ENCODE peak calls at places on chromosome 6, in nine cellular contexts. W, I, L, E, H, N, O, Y and U are unnamed samples.

GRCh38 chr6:53892707-53893106 is 97.9 kb downstream of the LRRC1 start:
- DNase-seq in I (no peak), W (no peak), L (no peak), Y (no peak), N (no peak), O (no peak), E (no peak), H (no peak), U (no peak)

GRCh38 chr6:37777272-37777736 is 42.2 kb upstream of the ZFAND3 start:
- DNase-seq in N (no peak), L (no peak), H (no peak), Y (no peak), I (no peak), W (no peak), E (no peak), O (no peak), U (no peak)

GRCh38 chr6:98695076-98695816 is 139.1 kb upstream of the POU3F2 start:
- DNase-seq in N (no peak), E (no peak), I (no peak), L (no peak), O (no peak), Y (no peak), H (no peak), W (no peak), U (no peak)

GRCh38 chr6:83365931-83366330 is 64.9 kb downstream of the ME1 start:
- DNase-seq in H (no peak), I (peak), L (no peak), E (peak), N (no peak), O (no peak), Y (no peak), W (peak), U (no peak)

GRCh38 chr6:105485456-105485855 is 82.6 kb upstream of the PREP start:
- DNase-seq in N (no peak), Y (no peak), E (no peak), I (peak), O (no peak), L (no peak), H (no peak), W (no peak), U (no peak)

GRCh38 chr6:152472325-152472724 is 164.8 kb downstream of the SYNE1 start:
- DNase-seq in Y (no peak), I (no peak), H (no peak), N (no peak), W (peak), E (no peak), L (no peak), O (no peak), U (no peak)

GRCh38 chr6:122494665-122495272 is 23.2 kb upstream of the SERINC1 start:
- DNase-seq in H (no peak), N (no peak), I (no peak), E (no peak), Y (peak), O (peak), W (no peak), L (no peak), U (peak)

GRCh38 chr6:20211941-20212391 is 303 bp downstream of the MBOAT1 start:
- DNase-seq in L (no peak), O (peak), E (no peak), Y (peak), N (no peak), I (peak), W (peak), H (peak), U (peak)

GRCh38 chr6:1477432-1478090 is 88.2 kb downstream of the FOXF2 start:
- DNase-seq in N (no peak), L (no peak), I (peak), H (no peak), W (peak), E (peak), O (no peak), Y (peak), U (peak)

GRCh38 chr6:132813173-132813856 is 1.1 kb upstream of the RPS12 start:
- DNase-seq in I (peak), L (peak), E (no peak), W (peak), N (peak), O (peak), H (no peak), Y (peak), U (peak)

DNA sequence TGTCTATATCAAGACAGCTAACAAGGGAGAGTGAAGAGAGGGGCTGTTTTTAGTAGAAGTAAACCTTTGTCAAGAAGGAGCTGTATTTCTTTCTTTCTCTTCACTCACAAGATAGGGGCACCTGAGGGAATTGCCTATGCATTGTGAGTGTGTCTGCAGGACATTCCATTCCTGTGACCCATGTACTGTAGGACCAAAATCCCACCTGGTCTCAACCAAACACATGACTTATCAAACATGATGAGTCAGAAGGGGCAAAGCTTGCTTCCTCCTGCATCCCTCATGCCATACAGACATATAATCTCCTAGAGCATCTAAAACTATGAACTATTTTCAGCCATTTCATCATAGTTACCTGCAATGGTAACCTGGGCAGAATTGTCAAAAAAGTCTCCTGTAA is 21.8 kb downstream of the PKHD1 start:
- DNase-seq in L (no peak), W (no peak), O (no peak), I (no peak), E (no peak), H (no peak), Y (peak), N (no peak), U (peak)
- H3K4me3 ChIP-seq in L (no peak), W (no peak), O (no peak), I (no peak), E (no peak), H (no peak), Y (no peak), N (no peak), U (no peak)

GRCh38 chr6:85677243-85677956 is 34.7 kb upstream of the SYNCRIP start:
- DNase-seq in L (peak), H (no peak), I (peak), E (no peak), N (no peak), Y (no peak), O (no peak), W (no peak), U (peak)
- TF ChIP-seq CTCF in L (no peak), H (no peak), I (no peak), E (peak), N (peak), Y (no peak), O (no peak), W (no peak), U (no peak)

DNA sequence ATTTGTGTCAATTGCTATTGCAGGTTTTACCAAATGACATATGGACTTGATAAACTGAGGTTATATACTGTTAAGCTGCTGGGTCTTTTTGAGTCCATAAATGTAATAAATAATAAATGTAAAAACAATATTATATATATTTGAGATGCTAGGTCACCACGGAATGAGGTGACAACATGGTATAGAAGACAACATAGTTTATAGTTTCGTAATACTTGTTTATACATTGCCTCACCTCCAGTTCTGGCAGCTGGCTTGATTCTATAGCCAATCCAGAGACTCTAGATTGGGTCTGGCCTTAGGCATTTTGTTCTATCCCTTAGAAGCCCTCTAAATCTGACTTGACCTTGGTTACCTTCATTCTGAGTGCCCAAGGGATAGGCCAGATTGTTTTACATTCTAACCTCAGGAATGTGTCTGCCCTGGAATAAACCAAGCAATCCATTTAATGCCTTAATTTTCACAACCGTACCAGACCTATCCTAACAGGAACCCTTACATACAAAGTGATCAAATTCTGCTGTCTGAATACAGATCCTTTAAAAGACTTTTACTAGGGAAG is 61.5 kb upstream of the STXBP5 start:
- DNase-seq in I (no peak), O (no peak), E (no peak), W (peak), H (no peak), N (no peak), Y (no peak), L (no peak), U (no peak)
- H3K4me3 ChIP-seq in I (no peak), O (no peak), E (no peak), W (no peak), H (no peak), N (no peak), Y (no peak), L (no peak), U (no peak)

DNA sequence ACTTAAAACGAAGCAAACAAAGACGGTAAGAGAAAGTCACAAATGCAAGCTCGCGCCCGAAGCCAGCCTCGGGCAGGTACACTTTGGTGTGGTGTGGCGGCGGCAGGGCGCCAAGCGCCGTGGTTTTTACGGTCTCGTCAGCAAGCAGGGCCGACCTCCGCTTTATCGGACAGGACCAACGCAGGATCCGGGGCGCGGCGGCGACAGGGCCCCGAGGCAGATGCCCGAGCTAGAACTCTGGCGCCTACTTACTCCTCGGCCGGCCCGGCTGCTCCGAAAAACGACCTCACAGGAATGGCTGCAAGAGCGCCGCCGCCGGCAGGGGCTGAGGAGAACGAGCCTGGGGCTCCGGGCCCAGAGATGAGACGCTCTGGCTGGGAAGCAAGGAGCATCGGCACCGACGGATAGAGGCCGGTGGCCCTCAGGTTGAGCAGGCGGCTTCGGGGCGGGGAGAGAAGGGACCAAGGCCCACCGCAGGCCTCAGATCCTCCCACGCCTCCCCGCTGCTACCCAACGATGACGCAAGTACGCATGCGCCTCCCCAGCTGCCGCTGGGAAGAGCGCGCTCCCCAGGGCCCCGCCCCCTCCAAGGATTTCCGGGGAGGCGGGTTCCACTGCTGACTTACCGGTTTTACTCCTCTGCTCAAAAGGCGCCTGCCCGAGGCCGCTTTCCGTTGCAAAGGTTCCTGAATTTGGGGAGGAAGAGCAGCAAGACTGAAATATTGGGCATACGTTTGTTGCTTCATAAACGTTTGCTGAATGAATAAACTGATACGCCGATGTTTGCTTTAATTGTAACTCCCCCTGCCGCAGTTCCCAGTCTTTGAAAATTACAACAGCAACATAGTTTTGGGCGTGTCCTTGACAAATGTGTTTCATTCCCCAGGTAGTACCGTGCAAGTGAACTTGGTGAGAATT is 60.5 kb downstream of the FAM217A start:
- DNase-seq in E (peak), W (peak), H (peak), L (peak), O (peak), Y (peak), N (peak), I (peak), U (peak)
- TF ChIP-seq CTCF in E (peak), W (peak), H (peak), L (peak), O (no peak), Y (peak), N (peak), I (peak), U (peak)

DNA sequence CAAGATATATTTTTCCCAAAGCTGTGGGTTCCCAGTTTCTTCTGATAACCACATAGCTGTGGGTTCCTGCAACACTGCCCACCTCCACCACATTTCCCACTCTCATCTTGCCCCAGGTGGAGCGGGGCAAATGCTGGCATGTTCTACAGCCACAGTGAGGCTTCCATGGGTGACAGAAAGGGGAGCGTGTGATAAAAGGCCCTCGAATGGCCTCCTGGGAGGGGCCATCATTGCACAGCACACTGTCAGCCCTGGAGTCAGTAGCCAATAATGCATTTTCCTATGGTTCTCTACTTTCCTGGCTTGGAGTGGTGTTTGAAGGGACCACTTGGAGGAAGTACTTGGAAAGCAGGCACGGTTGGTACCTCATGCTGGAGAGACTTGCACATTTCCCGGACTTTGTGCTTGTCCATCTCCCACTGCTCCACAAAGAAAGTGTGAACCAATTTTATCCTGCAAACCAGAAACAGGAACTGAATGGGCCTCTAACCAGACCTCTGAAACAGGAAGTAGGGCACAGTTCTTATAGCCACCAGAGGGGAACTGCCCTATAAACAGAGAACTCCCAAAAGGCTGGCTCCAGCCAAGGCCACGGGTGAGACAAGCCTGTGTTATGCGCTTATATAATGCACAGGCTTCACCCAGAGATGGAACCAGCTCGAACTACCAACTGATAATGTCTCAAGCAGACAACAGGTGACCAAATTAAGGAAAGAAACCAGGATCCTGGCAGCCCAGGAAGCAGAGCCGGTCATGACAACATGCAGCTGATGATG is 8.6 kb downstream of the MAP3K5 start:
- DNase-seq in Y (no peak), O (peak), W (no peak), I (no peak), H (no peak), E (no peak), L (peak), N (peak), U (no peak)
- H3K4me3 ChIP-seq in Y (no peak), O (no peak), W (no peak), I (no peak), H (no peak), E (no peak), L (peak), N (no peak), U (no peak)

GRCh38 chr6:10256113-10256690 is 158.7 kb downstream of the TFAP2A start:
- DNase-seq in N (no peak), E (no peak), L (peak), W (no peak), Y (peak), H (no peak), O (no peak), I (peak), U (no peak)
- TF ChIP-seq CTCF in N (no peak), E (peak), L (peak), W (peak), Y (peak), H (peak), O (peak), I (peak), U (peak)

GRCh38 chr6:130406935-130407532 is 41.2 kb downstream of the TMEM200A start:
- DNase-seq in N (no peak), O (no peak), L (no peak), E (no peak), W (no peak), Y (no peak), I (no peak), H (no peak), U (no peak)
- H3K4me3 ChIP-seq in N (no peak), O (no peak), L (no peak), E (no peak), W (no peak), Y (no peak), I (no peak), H (no peak), U (no peak)

GRCh38 chr6:2524090-2524489 is 226.6 kb downstream of the MYLK4 start:
- DNase-seq in H (no peak), I (peak), O (no peak), W (no peak), Y (peak), N (no peak), E (no peak), L (peak), U (no peak)
- TF ChIP-seq CTCF in H (no peak), I (peak), O (no peak), W (peak), Y (peak), N (no peak), E (peak), L (peak), U (peak)

DNA sequence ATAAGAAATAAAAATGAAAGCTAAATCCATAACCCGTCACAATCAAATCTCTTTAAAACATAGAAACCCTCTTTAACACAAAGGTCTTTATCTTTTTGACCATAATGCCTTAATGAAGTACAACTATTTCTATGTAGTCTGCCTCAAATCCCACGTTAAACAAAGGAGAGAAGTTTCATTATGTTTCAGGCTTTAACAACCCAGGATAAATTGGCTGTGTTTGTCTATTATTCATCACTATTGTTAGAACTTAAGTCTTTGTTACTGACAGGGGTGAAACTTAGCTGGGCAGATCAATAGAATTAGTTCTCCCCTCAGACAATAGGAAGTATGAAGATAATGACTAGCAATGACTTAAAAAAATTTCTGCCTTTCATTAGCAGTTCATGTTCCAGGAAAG is 10.1 kb upstream of the METTL24 start:
- DNase-seq in L (no peak), I (no peak), Y (no peak), W (no peak), O (no peak), N (no peak), H (no peak), E (no peak), U (no peak)
- H3K4me3 ChIP-seq in L (no peak), I (no peak), Y (no peak), W (no peak), O (no peak), N (no peak), H (no peak), E (no peak), U (no peak)

DNA sequence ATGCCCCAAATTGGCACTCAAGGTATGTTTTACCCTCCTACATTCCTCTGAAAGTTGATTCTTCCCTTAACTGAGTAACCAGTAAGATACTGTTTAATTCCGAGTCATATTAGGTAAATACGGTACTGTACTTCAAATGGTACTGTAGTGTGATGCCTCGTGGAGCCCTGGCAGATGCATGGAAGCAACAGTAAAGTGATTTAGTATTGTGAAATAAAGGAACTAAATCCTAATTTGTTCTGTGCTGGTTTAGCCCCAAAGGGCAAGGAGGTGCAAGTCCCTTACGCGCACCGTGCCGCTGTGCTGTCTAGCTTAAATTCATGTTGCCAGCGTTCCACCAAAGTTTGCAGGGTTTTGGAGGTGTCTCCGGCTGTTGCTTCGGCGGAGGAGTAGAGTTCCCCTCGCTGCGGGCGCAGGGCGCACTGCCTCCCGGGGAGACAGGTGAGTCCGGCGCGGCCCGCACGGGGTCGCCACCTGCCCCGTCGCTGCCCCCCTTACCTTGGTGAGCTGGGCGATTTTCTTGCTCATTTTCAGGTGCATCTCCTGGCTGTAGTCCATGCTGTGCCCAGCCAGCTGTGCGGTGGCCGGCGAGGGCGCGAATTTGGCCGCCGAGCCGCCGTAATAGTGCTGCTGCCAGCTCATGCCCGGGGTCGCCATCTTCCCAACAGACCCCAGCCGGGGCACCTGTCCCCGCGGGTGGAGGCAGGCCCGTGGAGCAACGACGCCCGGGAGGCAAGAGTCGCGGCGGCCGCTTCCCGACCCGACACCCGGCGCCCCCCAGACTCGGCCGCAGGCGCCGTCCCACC is 618 bp downstream of the FAM184A start:
- DNase-seq in E (no peak), Y (peak), L (no peak), H (peak), W (peak), I (peak), N (peak), O (peak), U (peak)
- TF ChIP-seq CTCF in E (peak), Y (peak), L (no peak), H (no peak), W (no peak), I (no peak), N (no peak), O (no peak), U (no peak)